ENCODE peak calls at places on chromosome 12, in nine cellular contexts. S is transverse colon, Z is ovary, F is right lobe of liver, X is H1, C is A549, A is Peyer's patch, B is body of pancreas, L is sigmoid colon. W is an unnamed sample.

GRCh38 chr12:79252358-79253075 is 387.9 kb downstream of the SYT1 start:
- DNase-seq in A (no peak), B (no peak), S (no peak), L (no peak), F (no peak), C (no peak), X (no peak), Z (no peak), W (no peak)

GRCh38 chr12:57614178-57614947 is 3.1 kb downstream of the ARHGEF25 start:
- DNase-seq in B (no peak), Z (no peak), A (peak), X (no peak), F (no peak), L (peak), S (no peak), C (peak), W (no peak)

GRCh38 chr12:14326699-14327098 is 38.8 kb upstream of the ATF7IP start:
- DNase-seq in B (no peak), F (no peak), X (no peak), C (no peak), Z (no peak), L (no peak), A (no peak), S (no peak), W (no peak)

GRCh38 chr12:53383258-53383657 is 3.3 kb downstream of the SP1 start:
- DNase-seq in F (no peak), L (no peak), X (no peak), S (no peak), Z (no peak), C (no peak), A (peak), B (no peak), W (no peak)

GRCh38 chr12:5440973-5441372 is 9.1 kb downstream of the NTF3 start:
- DNase-seq in Z (no peak), S (no peak), L (no peak), B (no peak), A (no peak), F (no peak), C (no peak), X (no peak), W (no peak)

GRCh38 chr12:56684745-56685369 is 3.2 kb downstream of the PTGES3 start:
- DNase-seq in C (peak), X (no peak), A (peak), Z (no peak), B (no peak), S (no peak), F (peak), L (no peak), W (peak)

GRCh38 chr12:32997471-32997870 is 100.9 kb upstream of the PKP2 start:
- DNase-seq in C (no peak), Z (no peak), S (no peak), A (no peak), F (no peak), B (no peak), X (no peak), L (no peak), W (no peak)

GRCh38 chr12:607541-608001 is 55.7 kb downstream of the NINJ2 start:
- DNase-seq in C (no peak), A (no peak), Z (peak), X (no peak), F (peak), S (no peak), B (no peak), L (no peak), W (peak)

GRCh38 chr12:120012067-120012621 is 23.1 kb downstream of the BICDL1 start:
- DNase-seq in A (peak), L (no peak), B (no peak), Z (no peak), S (no peak), C (peak), X (no peak), F (no peak), W (no peak)

GRCh38 chr12:2642896-2643425 is 151.8 kb upstream of the FKBP4 start:
- DNase-seq in B (no peak), C (no peak), X (no peak), F (no peak), S (peak), A (peak), L (peak), Z (no peak), W (no peak)

GRCh38 chr12:109880049-109880931 is at the start of gene GLTP:
- DNase-seq in C (peak), S (peak), X (peak), L (peak), Z (peak), A (peak), F (peak), B (peak), W (peak)

GRCh38 chr12:100753837-100754236 is 40.7 kb upstream of the ANO4 start:
- DNase-seq in X (no peak), L (no peak), B (no peak), Z (no peak), S (no peak), C (no peak), F (no peak), A (no peak), W (no peak)

GRCh38 chr12:65121956-65122469 is 908 bp upstream of the WIF1 start:
- DNase-seq in C (no peak), Z (no peak), X (no peak), F (no peak), S (no peak), A (no peak), B (no peak), L (no peak), W (no peak)

GRCh38 chr12:65122661-65123060 is 1.6 kb upstream of the WIF1 start:
- DNase-seq in C (no peak), S (no peak), A (no peak), L (no peak), X (no peak), B (no peak), Z (no peak), F (no peak), W (no peak)

GRCh38 chr12:65119063-65119462 is 2.0 kb downstream of the WIF1 start:
- DNase-seq in L (no peak), X (no peak), C (no peak), S (no peak), F (no peak), A (no peak), B (no peak), Z (no peak), W (no peak)

GRCh38 chr12:65123435-65124063 is 2.4 kb upstream of the WIF1 start:
- DNase-seq in Z (no peak), X (no peak), L (no peak), F (no peak), A (no peak), C (peak), B (no peak), S (no peak), W (no peak)

GRCh38 chr12:65121049-65121955 is at the start of gene WIF1:
- DNase-seq in A (peak), L (peak), S (peak), X (peak), C (peak), Z (no peak), F (no peak), B (peak), W (peak)
- TF ChIP-seq CTCF in A (peak), L (no peak), S (no peak), X (peak), C (peak), Z (no peak), F (no peak), B (peak), W (no peak)

GRCh38 chr12:94149781-94150482 is 1.6 kb downstream of the PLXNC1 start:
- DNase-seq in F (peak), Z (peak), S (peak), B (peak), A (peak), X (no peak), C (peak), L (peak), W (peak)
- TF ChIP-seq POLR2A in F (no peak), Z (peak), S (no peak), B (no peak), A (no peak), X (no peak), C (no peak), L (no peak), W (no peak)

GRCh38 chr12:92928962-92929915 is at the start of gene EEA1:
- DNase-seq in L (peak), B (peak), S (peak), Z (peak), C (peak), X (peak), A (peak), F (peak), W (peak)
- TF ChIP-seq CTCF in L (no peak), B (peak), S (peak), Z (no peak), C (peak), X (no peak), A (peak), F (no peak), W (no peak)

DNA sequence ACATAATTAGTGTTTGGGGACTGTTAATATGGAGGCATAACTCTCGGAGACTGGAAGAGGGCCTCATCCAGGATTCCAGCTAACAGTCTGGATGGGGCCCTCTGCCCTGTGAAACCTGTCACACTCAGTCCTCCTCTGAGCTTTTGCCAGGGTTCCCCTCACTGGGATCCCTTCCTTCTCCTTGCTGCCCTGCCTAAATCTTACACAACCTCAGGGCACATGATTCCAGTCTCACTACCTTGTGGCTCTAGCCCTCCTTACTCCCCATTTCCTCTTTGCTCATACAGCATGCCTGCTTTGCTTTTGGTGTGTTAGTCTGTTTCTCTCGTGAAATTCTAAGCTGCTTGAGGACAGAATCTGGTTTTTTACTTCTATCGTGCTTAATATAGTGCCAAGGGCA is 936 bp upstream of the GSG1 start:
- DNase-seq in Z (no peak), A (no peak), B (no peak), F (no peak), S (no peak), X (no peak), C (no peak), L (no peak), W (no peak)
- TF ChIP-seq POLR2A in Z (no peak), A (no peak), B (no peak), F (no peak), S (no peak), X (no peak), C (no peak), L (no peak), W (no peak)